ENCODE peak calls at places on chromosome 11, in ten cellular contexts. V, P, K, T, Q, Z, I, F, B and C are unnamed samples.

GRCh38 chr11:94558468-94558867 is 8.7 kb upstream of the PIWIL4 start:
- DNase-seq in V (no peak), P (no peak), K (no peak), T (no peak), Q (no peak), Z (no peak), I (no peak), F (no peak), B (no peak), C (no peak)

GRCh38 chr11:86062719-86063118 is 6.2 kb downstream of the PICALM start:
- DNase-seq in V (no peak), P (no peak), K (no peak), T (no peak), Q (no peak), Z (no peak), I (no peak), F (no peak), B (no peak), C (no peak)

GRCh38 chr11:61707574-61707973 is 27.4 kb downstream of the DAGLA start:
- DNase-seq in V (no peak), P (peak; percentile 93), K (no peak), T (no peak), Q (no peak), Z (no peak), I (no peak), F (no peak), B (no peak), C (no peak)

GRCh38 chr11:64753019-64753379 is 6.8 kb downstream of the PYGM start:
- DNase-seq in V (no peak), P (no peak), K (no peak), T (no peak), Q (no peak), Z (no peak), I (no peak), F (no peak), B (no peak), C (no peak)

GRCh38 chr11:102614485-102614884 is 10.6 kb downstream of the MMP20 start:
- DNase-seq in V (no peak), P (no peak), K (no peak), T (no peak), Q (no peak), Z (no peak), I (no peak), F (no peak), B (no peak), C (no peak)

GRCh38 chr11:18393581-18394299 is 623 bp upstream of the LDHA start:
- DNase-seq in V (no peak), P (no peak), K (peak; percentile 44), T (no peak), Q (no peak), Z (no peak), I (peak; percentile 52), F (no peak), B (no peak), C (no peak)

GRCh38 chr11:61632096-61632495 is 48.1 kb upstream of the DAGLA start:
- DNase-seq in V (no peak), P (no peak), K (no peak), T (peak; percentile 54), Q (peak; percentile 51), Z (no peak), I (no peak), F (no peak), B (no peak), C (no peak)

GRCh38 chr11:131674051-131674755 is 303.8 kb downstream of the NTM start:
- DNase-seq in V (peak; percentile 81), P (no peak), K (peak; percentile 38), T (peak; percentile 87), Q (peak; percentile 85), Z (peak; percentile 80), I (peak; percentile 64), F (peak; percentile 64), B (peak; percentile 21), C (peak; percentile 81)

GRCh38 chr11:25298450-25298849 is 801.6 kb downstream of the LUZP2 start:
- DNase-seq in V (no peak), P (no peak), K (no peak), T (no peak), Q (no peak), Z (no peak), I (no peak), F (no peak), B (no peak), C (no peak)

GRCh38 chr11:70712471-70712870 is 314.1 kb downstream of the CTTN start:
- DNase-seq in V (no peak), P (peak; percentile 62), K (no peak), T (no peak), Q (no peak), Z (no peak), I (no peak), F (no peak), B (no peak), C (peak; percentile 50)